ENCODE peak calls at places on chromosomes 11 and 22, in five cellular contexts. F is right lobe of liver; P is ELF-1; M is H54; N is stimulated activated CD4-positive, alpha-beta T cell treated with anti-CD3 and anti-CD28 coated beads, Interleukin-4, amount 100 ng/mL, for 4 hours. R is an unnamed sample.

GRCh38 chr11:116173506-116173905 is 599.3 kb downstream of the BUD13 start:
- DNase-seq in F (no peak), P (no peak), M (no peak), N (no peak), R (no peak)

GRCh38 chr22:39130892-39131855 is 21.3 kb downstream of the CBX7 start:
- DNase-seq in F (no peak), P (peak), M (no peak), N (no peak), R (no peak)

GRCh38 chr11:65576867-65577755 is 1.3 kb downstream of the EHBP1L1 start:
- DNase-seq in F (peak), P (no peak), M (peak), N (no peak), R (no peak)

GRCh38 chr22:28989035-28989464 is 72.6 kb downstream of the C22orf31 start:
- DNase-seq in F (no peak), P (no peak), M (no peak), N (no peak), R (no peak)

GRCh38 chr11:88831303-88831890 is 234.4 kb downstream of the GRM5 start:
- DNase-seq in F (no peak), P (no peak), M (no peak), N (no peak), R (no peak)

GRCh38 chr11:83151274-83151977 is 5.5 kb upstream of the PCF11 start:
- DNase-seq in F (no peak), P (no peak), M (no peak), N (no peak), R (no peak)

GRCh38 chr11:123525072-123525471 is 95.0 kb downstream of the GRAMD1B start:
- DNase-seq in F (no peak), P (peak), M (no peak), N (no peak), R (no peak)

GRCh38 chr22:37501610-37502341 is 15.6 kb upstream of the MFNG start:
- DNase-seq in F (peak), P (no peak), M (no peak), N (no peak), R (no peak)

GRCh38 chr11:78742430-78742829 is 167.8 kb upstream of the NARS2 start:
- DNase-seq in F (peak), P (no peak), M (no peak), N (no peak), R (peak)

GRCh38 chr11:12723410-12724297 is 49.4 kb downstream of the TEAD1 start:
- DNase-seq in F (no peak), P (peak), M (no peak), N (no peak), R (no peak)

GRCh38 chr11:93850585-93851018 is at the start of gene VSTM5:
- DNase-seq in F (no peak), P (no peak), M (no peak), N (no peak), R (no peak)

GRCh38 chr11:111522426-111522825 is 7.8 kb downstream of the HOATZ start:
- DNase-seq in F (no peak), P (no peak), M (no peak), N (no peak), R (no peak)

GRCh38 chr11:132200303-132200936 is 830.0 kb downstream of the NTM start:
- DNase-seq in F (no peak), P (peak), M (no peak), N (no peak), R (no peak)

GRCh38 chr22:12601870-12602779 is 2925.9 kb upstream of the OR11H1 start:
- DNase-seq in F (no peak), P (peak), M (no peak), N (no peak), R (no peak)

R was measured in NCI-H1694.